ENCODE peak calls at places on chromosomes 12 and 14, in seven cellular contexts. One of them, this sample, is unnamed.

GRCh38 chr12:46073321-46073720 is 82.9 kb upstream of the SCAF11 start:
- DNase-seq in epithelial cell of prostate: no peak
- DNase-seq in NCI-H345: no peak
- DNase-seq in hepatocyte: no peak
- DNase-seq in activated CD8-positive, alpha-beta memory T cell treated with anti-CD3 and anti-CD28 coated beads for 4 hours: no peak
- DNase-seq in breast epithelium: no peak
- DNase-seq in astrocyte of the spinal cord: no peak
- DNase-seq in this sample: no peak

GRCh38 chr14:58725226-58725625 is 87.5 kb downstream of the DACT1 start:
- DNase-seq in astrocyte of the spinal cord: no peak
- DNase-seq in NCI-H345: no peak
- DNase-seq in activated CD8-positive, alpha-beta memory T cell treated with anti-CD3 and anti-CD28 coated beads for 4 hours: no peak
- DNase-seq in hepatocyte: no peak
- DNase-seq in breast epithelium: no peak
- DNase-seq in epithelial cell of prostate: no peak
- DNase-seq in this sample: no peak

GRCh38 chr14:49134940-49135339 is 451.2 kb downstream of the RPS29 start:
- DNase-seq in epithelial cell of prostate: no peak
- DNase-seq in activated CD8-positive, alpha-beta memory T cell treated with anti-CD3 and anti-CD28 coated beads for 4 hours: no peak
- DNase-seq in astrocyte of the spinal cord: no peak
- DNase-seq in breast epithelium: no peak
- DNase-seq in hepatocyte: no peak
- DNase-seq in NCI-H345: no peak
- DNase-seq in this sample: no peak

GRCh38 chr12:11697670-11698387 is 48.4 kb downstream of the ETV6 start:
- DNase-seq in activated CD8-positive, alpha-beta memory T cell treated with anti-CD3 and anti-CD28 coated beads for 4 hours: no peak
- DNase-seq in astrocyte of the spinal cord: peak
- DNase-seq in hepatocyte: no peak
- DNase-seq in epithelial cell of prostate: no peak
- DNase-seq in NCI-H345: no peak
- DNase-seq in breast epithelium: no peak
- DNase-seq in this sample: no peak

GRCh38 chr14:45258073-45258472 is 5.1 kb upstream of the MIS18BP1 start:
- DNase-seq in breast epithelium: no peak
- DNase-seq in hepatocyte: no peak
- DNase-seq in epithelial cell of prostate: no peak
- DNase-seq in activated CD8-positive, alpha-beta memory T cell treated with anti-CD3 and anti-CD28 coated beads for 4 hours: no peak
- DNase-seq in astrocyte of the spinal cord: no peak
- DNase-seq in NCI-H345: no peak
- DNase-seq in this sample: no peak

GRCh38 chr14:71416392-71416791 is 509.1 kb downstream of the PCNX1 start:
- DNase-seq in NCI-H345: no peak
- DNase-seq in activated CD8-positive, alpha-beta memory T cell treated with anti-CD3 and anti-CD28 coated beads for 4 hours: no peak
- DNase-seq in epithelial cell of prostate: peak
- DNase-seq in breast epithelium: no peak
- DNase-seq in astrocyte of the spinal cord: peak
- DNase-seq in hepatocyte: no peak
- DNase-seq in this sample: no peak

GRCh38 chr12:117125769-117126168 is 26.6 kb upstream of the TESC start:
- DNase-seq in NCI-H345: no peak
- DNase-seq in astrocyte of the spinal cord: no peak
- DNase-seq in activated CD8-positive, alpha-beta memory T cell treated with anti-CD3 and anti-CD28 coated beads for 4 hours: no peak
- DNase-seq in hepatocyte: no peak
- DNase-seq in breast epithelium: no peak
- DNase-seq in epithelial cell of prostate: no peak
- DNase-seq in this sample: no peak

GRCh38 chr14:36502558-36503508 is 17.2 kb downstream of the NKX2-1 start:
- DNase-seq in NCI-H345: peak
- DNase-seq in epithelial cell of prostate: no peak
- DNase-seq in activated CD8-positive, alpha-beta memory T cell treated with anti-CD3 and anti-CD28 coated beads for 4 hours: no peak
- DNase-seq in hepatocyte: no peak
- DNase-seq in astrocyte of the spinal cord: no peak
- DNase-seq in breast epithelium: no peak
- DNase-seq in this sample: no peak

GRCh38 chr12:70549340-70550179 is 87.7 kb downstream of the PTPRB start:
- DNase-seq in epithelial cell of prostate: no peak
- DNase-seq in breast epithelium: no peak
- DNase-seq in NCI-H345: no peak
- DNase-seq in astrocyte of the spinal cord: peak
- DNase-seq in activated CD8-positive, alpha-beta memory T cell treated with anti-CD3 and anti-CD28 coated beads for 4 hours: no peak
- DNase-seq in hepatocyte: no peak
- DNase-seq in this sample: no peak